ENCODE peak calls at places on chromosomes 1 and 21, in six cellular contexts. L is HCT116, U is SK-N-SH, N is K562, A is HepG2, C is H1. F is an unnamed sample.

GRCh38 chr1:32474954-32475353 is 10.1 kb downstream of the ZBTB8B start:
- DNase-seq in N (no peak), L (no peak), A (no peak), C (no peak), U (no peak), F (no peak)

GRCh38 chr1:155307247-155307740 is 1.4 kb upstream of the FDPS start:
- DNase-seq in C (no peak), N (peak), L (no peak), U (no peak), A (peak), F (peak)

GRCh38 chr1:204438628-204439027 is 27.0 kb upstream of the PPP1R15B start:
- DNase-seq in N (no peak), A (no peak), L (no peak), C (no peak), U (no peak), F (no peak)

GRCh38 chr1:76281306-76281705 is 206.8 kb downstream of the ST6GALNAC3 start:
- DNase-seq in C (no peak), U (peak), A (no peak), L (no peak), N (no peak), F (no peak)

GRCh38 chr1:185804206-185804605 is 70.0 kb downstream of the HMCN1 start:
- DNase-seq in U (no peak), N (no peak), C (no peak), L (no peak), A (no peak), F (peak)

GRCh38 chr1:36365310-36365895 is 20.3 kb downstream of the STK40 start:
- DNase-seq in C (no peak), A (no peak), L (no peak), N (no peak), U (no peak), F (no peak)

GRCh38 chr1:228830185-228830953 is 95.1 kb downstream of the RHOU start:
- DNase-seq in A (no peak), N (no peak), C (no peak), L (no peak), U (no peak), F (no peak)

GRCh38 chr1:31588751-31589515 is 12.6 kb downstream of the TINAGL1 start:
- DNase-seq in A (no peak), N (no peak), L (no peak), U (no peak), C (no peak), F (no peak)

GRCh38 chr1:229037806-229038405 is 233.0 kb upstream of the RAB4A start:
- DNase-seq in A (no peak), U (no peak), N (no peak), C (no peak), L (no peak), F (no peak)

GRCh38 chr1:201982923-201983805 is 716 bp downstream of the RNPEP start:
- DNase-seq in N (peak), L (peak), A (peak), U (peak), C (no peak), F (peak)

GRCh38 chr1:39671433-39671792 is 494 bp downstream of the NT5C1A start:
- DNase-seq in A (no peak), N (no peak), U (peak), C (no peak), L (no peak), F (no peak)

GRCh38 chr1:49333946-49334345 is 557.3 kb upstream of the BEND5 start:
- DNase-seq in A (no peak), N (no peak), L (no peak), C (no peak), U (no peak), F (no peak)

GRCh38 chr1:40868051-40868723 is 6.0 kb upstream of the CITED4 start:
- DNase-seq in N (peak), U (no peak), L (no peak), A (peak), C (no peak), F (peak)

GRCh38 chr1:93888900-93889299 is 9.9 kb upstream of the DNTTIP2 start:
- DNase-seq in U (no peak), C (no peak), A (no peak), L (no peak), N (no peak), F (no peak)

GRCh38 chr1:227958617-227959324 is 11.0 kb upstream of the WNT9A start:
- DNase-seq in A (no peak), L (no peak), U (no peak), C (no peak), N (no peak), F (no peak)

GRCh38 chr1:161185732-161186311 is 8.5 kb upstream of the B4GALT3 start:
- DNase-seq in C (no peak), L (no peak), A (no peak), U (no peak), N (no peak), F (no peak)

GRCh38 chr1:3809680-3810079 is 13.4 kb upstream of the LRRC47 start:
- DNase-seq in L (no peak), U (no peak), N (no peak), C (no peak), A (no peak), F (peak)
- TF ChIP-seq JUND in L (no peak), U (no peak), N (no peak), C (no peak), A (no peak), F (no peak)

GRCh38 chr1:238789916-238790667 is 596.3 kb upstream of the CHRM3 start:
- DNase-seq in C (peak), A (no peak), U (no peak), L (no peak), N (no peak), F (peak)
- TF ChIP-seq JUND in C (no peak), A (no peak), U (no peak), L (no peak), N (no peak), F (no peak)

GRCh38 chr1:182616130-182617074 is 12.2 kb upstream of the RGS16 start:
- DNase-seq in A (no peak), C (no peak), N (no peak), L (no peak), U (peak), F (no peak)
- TF ChIP-seq JUND in A (no peak), C (peak), N (peak), L (no peak), U (no peak), F (no peak)

GRCh38 chr21:39336457-39337008 is 12.4 kb downstream of the HMGN1 start:
- DNase-seq in N (no peak), C (no peak), L (no peak), A (peak), U (no peak), F (no peak)
- TF ChIP-seq JUND in N (no peak), C (no peak), L (no peak), A (no peak), U (no peak), F (no peak)

GRCh38 chr1:237012789-237013383 is 8.6 kb upstream of the MT1HL1 start:
- DNase-seq in N (peak), A (peak), U (peak), L (no peak), C (no peak), F (no peak)
- TF ChIP-seq JUND in N (peak), A (no peak), U (no peak), L (no peak), C (no peak), F (no peak)

DNA sequence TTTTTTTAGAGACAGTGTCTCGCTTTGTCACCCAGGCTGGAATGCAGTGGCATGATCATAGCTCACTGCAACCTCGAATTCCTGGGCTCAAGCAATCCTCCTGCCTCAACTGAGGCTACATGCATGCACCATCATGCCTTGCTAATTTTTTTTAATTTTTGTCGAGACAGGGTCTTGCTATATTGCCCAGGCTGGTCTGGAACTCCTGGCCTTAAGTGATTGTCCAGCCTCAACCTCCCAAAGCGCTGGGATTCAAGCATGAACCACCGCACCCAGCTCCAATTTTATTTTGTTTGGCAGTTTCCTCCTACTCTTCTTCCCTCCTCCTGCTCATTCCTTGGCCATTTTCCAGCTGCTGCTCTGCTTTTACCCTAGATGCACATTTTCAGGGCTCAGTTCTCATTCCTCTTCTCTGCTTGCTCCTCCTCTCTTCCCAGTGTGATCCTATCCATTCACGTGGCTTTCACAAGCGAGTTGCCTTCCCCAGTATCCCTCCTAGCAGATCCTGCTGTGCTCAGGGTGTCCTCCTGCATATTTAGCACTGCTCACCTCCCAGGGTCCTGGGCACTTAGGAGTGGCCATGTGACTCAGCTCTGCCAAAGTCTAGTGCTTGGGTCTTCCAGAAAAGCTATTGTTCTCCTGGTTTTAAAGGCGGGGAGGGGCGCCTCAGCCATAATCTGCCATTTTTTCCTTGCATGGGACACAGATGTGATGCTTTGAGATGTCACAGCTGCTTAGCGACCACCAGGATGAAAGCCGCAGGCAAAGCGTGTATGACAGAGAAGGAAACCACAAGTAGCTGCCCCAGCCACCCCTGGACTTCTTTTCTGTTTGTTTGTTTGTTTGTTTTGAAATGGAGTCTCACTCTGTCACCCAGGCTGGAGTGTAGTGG is 33.6 kb downstream of the PSEN2 start:
- DNase-seq in C (no peak), N (no peak), U (no peak), L (no peak), A (no peak), F (no peak)
- TF ChIP-seq JUND in C (no peak), N (no peak), U (no peak), L (no peak), A (no peak), F (no peak)

GRCh38 chr21:32285476-32285875 is 6.6 kb upstream of the MIS18A start:
- DNase-seq in A (no peak), N (no peak), U (no peak), L (no peak), C (no peak), F (no peak)
- TF ChIP-seq JUND in A (no peak), N (no peak), U (no peak), L (no peak), C (no peak), F (no peak)

DNA sequence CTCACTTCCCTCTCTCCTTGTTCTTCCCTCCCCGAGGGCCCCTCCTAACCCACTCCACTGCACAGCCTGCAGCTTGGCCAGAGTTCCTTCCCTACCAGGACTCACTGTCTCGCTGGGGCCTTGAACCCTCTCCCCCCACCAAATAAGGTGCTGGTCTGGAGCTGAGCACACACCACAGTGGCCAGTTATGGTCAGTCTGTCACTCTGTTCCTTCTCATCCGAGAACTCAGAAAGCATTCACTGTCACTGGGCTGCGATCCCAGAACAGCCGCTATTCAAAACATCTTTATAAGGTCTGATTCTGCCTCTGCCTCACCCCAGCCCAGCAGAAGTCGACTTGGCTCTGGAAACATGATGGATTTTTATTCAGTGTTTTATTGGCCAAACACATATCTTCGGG is 19.8 kb upstream of the LBR start:
- DNase-seq in C (no peak), N (no peak), U (no peak), A (no peak), L (no peak), F (no peak)
- TF ChIP-seq JUND in C (no peak), N (no peak), U (no peak), A (no peak), L (no peak), F (no peak)

DNA sequence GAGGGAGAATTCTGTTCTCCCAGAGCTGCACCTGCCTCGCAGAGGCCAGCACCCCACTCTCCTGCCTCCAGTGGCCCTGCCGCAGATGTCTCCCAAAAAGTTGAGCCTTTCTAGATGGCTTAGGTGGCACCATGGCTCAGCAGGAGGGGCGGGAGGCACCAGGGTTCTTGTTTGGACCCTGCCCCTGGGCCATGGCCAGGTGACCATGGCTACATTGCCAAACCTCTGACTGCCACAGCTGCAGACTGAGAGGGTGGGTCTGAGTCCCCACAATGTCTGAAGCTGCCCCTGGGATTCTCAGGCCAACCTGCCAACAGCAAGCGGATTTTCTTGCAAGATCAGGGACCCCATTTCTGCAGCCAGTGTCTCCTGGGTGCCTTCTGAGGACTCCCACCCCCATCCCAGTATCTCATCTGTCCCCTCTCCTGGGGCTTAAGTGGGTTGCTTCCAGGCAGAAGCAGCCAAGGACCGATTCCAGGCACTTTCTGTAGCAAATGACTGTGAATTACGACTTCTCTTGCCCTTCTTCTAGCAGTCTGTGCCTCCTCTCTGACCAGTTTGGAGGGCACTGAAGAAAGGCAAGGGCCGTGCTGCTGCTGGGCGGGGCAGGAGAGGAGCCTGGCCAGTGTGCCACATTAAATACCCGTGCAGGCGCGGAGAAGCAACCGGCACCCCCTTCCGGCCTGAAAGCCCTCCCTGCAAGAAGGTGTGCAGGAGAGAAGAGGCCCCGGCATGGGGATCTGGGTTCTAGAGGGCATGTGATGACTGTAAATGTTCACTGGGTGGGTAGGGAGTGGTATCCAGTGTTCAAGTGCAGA is 22.5 kb downstream of the SESN2 start:
- DNase-seq in C (no peak), A (no peak), U (no peak), L (no peak), N (no peak), F (no peak)
- TF ChIP-seq JUND in C (no peak), A (no peak), U (no peak), L (no peak), N (no peak), F (no peak)

GRCh38 chr21:43015906-43016540 is 41.7 kb downstream of the PKNOX1 start:
- DNase-seq in L (no peak), C (no peak), U (peak), N (no peak), A (no peak), F (no peak)

GRCh38 chr21:43016728-43017127 is 42.4 kb downstream of the PKNOX1 start:
- DNase-seq in L (no peak), C (no peak), N (no peak), A (no peak), U (peak), F (no peak)

GRCh38 chr21:43018519-43018918 is 44.2 kb downstream of the PKNOX1 start:
- DNase-seq in A (no peak), L (no peak), U (no peak), N (no peak), C (no peak), F (no peak)

GRCh38 chr21:43006874-43007208 is 32.5 kb downstream of the PKNOX1 start:
- DNase-seq in L (no peak), C (no peak), U (no peak), N (no peak), A (no peak), F (no peak)

GRCh38 chr21:43012596-43012995 is 38.2 kb downstream of the PKNOX1 start:
- DNase-seq in C (no peak), U (no peak), N (no peak), A (no peak), L (no peak), F (no peak)
- TF ChIP-seq JUND in C (no peak), U (no peak), N (no peak), A (no peak), L (no peak), F (no peak)